ENCODE peak calls at places on chromosome 5, in nine cellular contexts. Y, Z, E, R, F, A, M, C and V are unnamed samples.

GRCh38 chr5:139422307-139422893 is 16.9 kb downstream of the DNAJC18 start:
- DNase-seq in Y (no peak), Z (no peak), E (peak; percentile 46), R (peak; percentile 69), F (peak; percentile 73), A (no peak), M (peak; percentile 84), C (peak; percentile 80), V (peak; percentile 32)

GRCh38 chr5:112049738-112050137 is 292.7 kb upstream of the NREP start:
- DNase-seq in Y (no peak), Z (no peak), E (no peak), R (no peak), F (no peak), A (no peak), M (no peak), C (no peak), V (no peak)

GRCh38 chr5:172902497-172903472 is 56.4 kb upstream of the RPL26L1 start:
- DNase-seq in Y (peak; percentile 93), Z (peak; percentile 87), E (peak; percentile 92), R (peak; percentile 61), F (peak; percentile 97), A (peak; percentile 91), M (peak; percentile 60), C (peak; percentile 89), V (no peak)

GRCh38 chr5:98105651-98106050 is 667.8 kb upstream of the RGMB start:
- DNase-seq in Y (no peak), Z (no peak), E (no peak), R (no peak), F (no peak), A (no peak), M (no peak), C (no peak), V (no peak)

GRCh38 chr5:62964428-62964827 is 385.8 kb downstream of the LRRC70 start:
- DNase-seq in Y (no peak), Z (no peak), E (no peak), R (no peak), F (no peak), A (no peak), M (no peak), C (no peak), V (no peak)

GRCh38 chr5:107878676-107879075 is 207.9 kb upstream of the EFNA5 start:
- DNase-seq in Y (no peak), Z (no peak), E (no peak), R (peak; percentile 36), F (no peak), A (no peak), M (no peak), C (no peak), V (no peak)

GRCh38 chr5:19855929-19856328 is 132.1 kb downstream of the CDH18 start:
- DNase-seq in Y (no peak), Z (no peak), E (no peak), R (no peak), F (no peak), A (no peak), M (no peak), C (peak; percentile 21), V (no peak)

GRCh38 chr5:35668794-35669193 is 51.1 kb downstream of the SPEF2 start:
- DNase-seq in Y (no peak), Z (no peak), E (no peak), R (no peak), F (no peak), A (no peak), M (no peak), C (no peak), V (no peak)

GRCh38 chr5:130541617-130542221 is 623.3 kb downstream of the HINT1 start:
- DNase-seq in Y (no peak), Z (no peak), E (no peak), R (no peak), F (peak; percentile 78), A (no peak), M (no peak), C (peak; percentile 59), V (no peak)

GRCh38 chr5:37710965-37711364 is 128.9 kb downstream of the GDNF start:
- DNase-seq in Y (no peak), Z (no peak), E (no peak), R (no peak), F (no peak), A (no peak), M (no peak), C (peak; percentile 31), V (no peak)

GRCh38 chr5:122078116-122078865 is at the start of gene LOX:
- DNase-seq in Y (peak; percentile 74), Z (peak; percentile 75), E (peak; percentile 85), R (peak; percentile 77), F (peak; percentile 95), A (peak; percentile 79), M (peak; percentile 69), C (peak; percentile 95), V (no peak)

GRCh38 chr5:88390007-88390385 is 121.4 kb upstream of the TMEM161B start:
- DNase-seq in Y (no peak), Z (no peak), E (no peak), R (no peak), F (no peak), A (no peak), M (no peak), C (no peak), V (no peak)

GRCh38 chr5:88388476-88389170 is 120.0 kb upstream of the TMEM161B start:
- DNase-seq in Y (no peak), Z (no peak), E (no peak), R (peak; percentile 61), F (no peak), A (no peak), M (peak; percentile 95), C (no peak), V (no peak)

GRCh38 chr5:88393082-88393481 is 124.4 kb upstream of the TMEM161B start:
- DNase-seq in Y (no peak), Z (no peak), E (no peak), R (no peak), F (no peak), A (no peak), M (no peak), C (no peak), V (no peak)

GRCh38 chr5:88391116-88391515 is 122.5 kb upstream of the TMEM161B start:
- DNase-seq in Y (no peak), Z (no peak), E (no peak), R (peak; percentile 67), F (no peak), A (no peak), M (no peak), C (no peak), V (no peak)

GRCh38 chr5:88389248-88390006 is 120.8 kb upstream of the TMEM161B start:
- DNase-seq in Y (no peak), Z (no peak), E (no peak), R (no peak), F (no peak), A (no peak), M (no peak), C (no peak), V (no peak)
- H3K27ac ChIP-seq in Y (no peak overlapping the region), Z (no peak overlapping the region), E (no peak overlapping the region), R (peak overlapping the region; percentile 57), F (no peak overlapping the region), A (no peak overlapping the region), M (peak overlapping the region; percentile 94), C (no peak overlapping the region), V (no peak overlapping the region)

GRCh38 chr5:106106384-106106783 is 1564.4 kb downstream of the EFNA5 start:
- DNase-seq in Y (no peak), Z (no peak), E (no peak), R (no peak), F (no peak), A (no peak), M (no peak), C (peak; percentile 34), V (no peak)
- TF ChIP-seq CTCF in Y (no peak), Z (no peak), E (no peak), R (no peak), F (no peak), A (no peak), M (no peak), C (no peak), V (no peak)

GRCh38 chr5:6576861-6577501 is 55.9 kb downstream of the NSUN2 start:
- DNase-seq in Y (no peak), Z (no peak), E (no peak), R (peak; percentile 24), F (peak; percentile 64), A (no peak), M (peak; percentile 77), C (peak; percentile 55), V (no peak)
- H3K27me3 ChIP-seq in Y (peaks cover 28% of the 10 kb centered on the region), Z (no peaks in the 10 kb centered on the region), E (no peaks in the 10 kb centered on the region), R (peaks cover 14% of the 10 kb centered on the region), F (peaks cover 2% of the 10 kb centered on the region), A (peaks cover 61% of the 10 kb centered on the region), M (peaks cover 5% of the 10 kb centered on the region), C (peaks cover 6% of the 10 kb centered on the region), V (peaks cover 12% of the 10 kb centered on the region)

DNA sequence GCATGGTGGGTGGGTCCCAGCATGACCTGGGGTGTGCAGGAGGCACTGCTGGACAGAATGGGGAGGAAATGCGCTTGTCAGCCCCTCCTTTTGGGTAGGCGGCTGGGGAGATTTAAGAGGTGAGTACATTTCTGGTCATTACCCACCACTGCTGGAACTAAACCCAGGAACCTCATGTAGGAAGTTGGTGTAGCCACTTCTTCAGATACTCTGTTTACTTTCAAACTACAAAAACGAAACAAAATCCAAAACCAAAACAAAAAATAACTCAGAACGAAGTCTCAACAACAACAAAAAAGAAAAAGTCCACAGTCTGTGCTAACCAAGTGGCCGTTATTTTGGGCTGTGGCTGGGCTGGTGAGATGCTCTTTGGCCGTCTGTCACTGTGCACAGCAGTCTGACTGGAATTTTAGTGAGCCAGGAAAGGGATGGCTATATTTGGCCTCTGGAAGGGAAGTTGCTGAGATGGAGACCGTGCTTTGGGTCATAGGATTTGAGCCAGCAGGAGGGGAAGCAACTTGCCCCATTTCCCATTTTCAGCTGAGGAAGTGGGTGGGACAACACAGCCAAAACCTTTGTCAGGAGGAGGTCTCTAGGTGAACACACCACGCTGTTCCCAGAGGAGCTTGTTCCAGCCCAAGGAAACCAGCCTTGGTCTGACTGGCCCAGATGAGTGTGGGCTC is 334.0 kb downstream of the ZSWIM6 start:
- DNase-seq in Y (no peak), Z (peak; percentile 34), E (no peak), R (no peak), F (no peak), A (no peak), M (no peak), C (no peak), V (no peak)
- H3K27ac ChIP-seq in Y (no peak overlapping the region), Z (no peak overlapping the region), E (no peak overlapping the region), R (no peak overlapping the region), F (no peak overlapping the region), A (no peak overlapping the region), M (no peak overlapping the region), C (no peak overlapping the region), V (no peak overlapping the region)